ENCODE peak calls at places on chromosomes 2 and 18, in eight cellular contexts. One of them, this sample, is unnamed. For H3K9me2, the result is how much of the 10 kb centered on the place peaks cover.

GRCh38 chr2:25309402-25309801 is 32.3 kb downstream of the DNMT3A start:
- DNase-seq in HCT116: peak
- DNase-seq in SK-N-SH: peak
- DNase-seq in OCI-LY7: peak
- DNase-seq in Karpas-422: peak
- DNase-seq in GM23338: peak
- DNase-seq in GM23248: peak
- DNase-seq in PC-3: peak
- DNase-seq in this sample: peak

GRCh38 chr18:22465859-22466602 is 48.3 kb upstream of the CTAGE1 start:
- DNase-seq in HCT116: peak
- DNase-seq in SK-N-SH: no peak
- DNase-seq in OCI-LY7: no peak
- DNase-seq in Karpas-422: no peak
- DNase-seq in GM23338: no peak
- DNase-seq in GM23248: peak
- DNase-seq in PC-3: peak
- DNase-seq in this sample: no peak

GRCh38 chr2:120546077-120546864 is 189.4 kb upstream of the GLI2 start:
- DNase-seq in HCT116: no peak
- DNase-seq in SK-N-SH: no peak
- DNase-seq in OCI-LY7: no peak
- DNase-seq in Karpas-422: no peak
- DNase-seq in GM23338: no peak
- DNase-seq in GM23248: peak
- DNase-seq in PC-3: no peak
- DNase-seq in this sample: no peak

GRCh38 chr2:26281226-26281625 is 36.5 kb downstream of the HADHB start:
- DNase-seq in HCT116: no peak
- DNase-seq in SK-N-SH: no peak
- DNase-seq in OCI-LY7: no peak
- DNase-seq in Karpas-422: no peak
- DNase-seq in GM23338: no peak
- DNase-seq in GM23248: no peak
- DNase-seq in PC-3: no peak
- DNase-seq in this sample: no peak

GRCh38 chr2:219078126-219078525 is 17.4 kb upstream of the IHH start:
- DNase-seq in HCT116: no peak
- DNase-seq in SK-N-SH: no peak
- DNase-seq in OCI-LY7: no peak
- DNase-seq in Karpas-422: no peak
- DNase-seq in GM23338: no peak
- DNase-seq in GM23248: peak
- DNase-seq in PC-3: no peak
- DNase-seq in this sample: no peak

GRCh38 chr2:63866009-63866709 is 24.5 kb downstream of the UGP2 start:
- DNase-seq in HCT116: no peak
- DNase-seq in SK-N-SH: no peak
- DNase-seq in OCI-LY7: no peak
- DNase-seq in Karpas-422: no peak
- DNase-seq in GM23338: no peak
- DNase-seq in GM23248: no peak
- DNase-seq in PC-3: peak
- DNase-seq in this sample: peak

GRCh38 chr2:238893349-238894000 is 45.6 kb downstream of the TWIST2 start:
- DNase-seq in HCT116: no peak
- DNase-seq in SK-N-SH: no peak
- DNase-seq in OCI-LY7: no peak
- DNase-seq in Karpas-422: no peak
- DNase-seq in GM23338: no peak
- DNase-seq in GM23248: peak
- DNase-seq in PC-3: no peak
- DNase-seq in this sample: no peak

GRCh38 chr2:60516826-60517225 is 36.6 kb downstream of the BCL11A start:
- DNase-seq in HCT116: no peak
- DNase-seq in SK-N-SH: no peak
- DNase-seq in OCI-LY7: no peak
- DNase-seq in Karpas-422: no peak
- DNase-seq in GM23338: no peak
- DNase-seq in GM23248: no peak
- DNase-seq in PC-3: no peak
- DNase-seq in this sample: no peak

GRCh38 chr2:151632993-151633592 is 101.2 kb downstream of the NEB start:
- DNase-seq in HCT116: peak
- DNase-seq in SK-N-SH: peak
- DNase-seq in OCI-LY7: peak
- DNase-seq in Karpas-422: peak
- DNase-seq in GM23338: peak
- DNase-seq in GM23248: peak
- DNase-seq in PC-3: peak
- DNase-seq in this sample: peak

GRCh38 chr2:100381240-100381639 is 36.2 kb downstream of the CHST10 start:
- DNase-seq in HCT116: peak
- DNase-seq in SK-N-SH: peak
- DNase-seq in OCI-LY7: peak
- DNase-seq in Karpas-422: peak
- DNase-seq in GM23338: peak
- DNase-seq in GM23248: peak
- DNase-seq in PC-3: peak
- DNase-seq in this sample: peak

GRCh38 chr2:106011380-106011779 is 182.7 kb downstream of the UXS1 start:
- DNase-seq in HCT116: no peak
- DNase-seq in SK-N-SH: no peak
- DNase-seq in OCI-LY7: no peak
- DNase-seq in Karpas-422: no peak
- DNase-seq in GM23338: no peak
- DNase-seq in GM23248: no peak
- DNase-seq in PC-3: no peak
- DNase-seq in this sample: no peak

GRCh38 chr2:17576802-17577201 is 36.3 kb downstream of the VSNL1 start:
- DNase-seq in HCT116: no peak
- DNase-seq in SK-N-SH: no peak
- DNase-seq in OCI-LY7: no peak
- DNase-seq in Karpas-422: no peak
- DNase-seq in GM23338: no peak
- DNase-seq in GM23248: no peak
- DNase-seq in PC-3: peak
- DNase-seq in this sample: no peak

GRCh38 chr18:70415823-70416488 is 127.1 kb downstream of the SOCS6 start:
- DNase-seq in HCT116: peak
- DNase-seq in SK-N-SH: no peak
- DNase-seq in OCI-LY7: no peak
- DNase-seq in Karpas-422: no peak
- DNase-seq in GM23338: no peak
- DNase-seq in GM23248: no peak
- DNase-seq in PC-3: peak
- DNase-seq in this sample: no peak

GRCh38 chr2:54444503-54444902 is 11.6 kb upstream of the SPTBN1 start:
- DNase-seq in HCT116: no peak
- DNase-seq in SK-N-SH: no peak
- DNase-seq in OCI-LY7: no peak
- DNase-seq in Karpas-422: no peak
- DNase-seq in GM23338: no peak
- DNase-seq in GM23248: no peak
- DNase-seq in PC-3: no peak
- DNase-seq in this sample: no peak

GRCh38 chr2:118800736-118801135 is 46.7 kb downstream of the EN1 start:
- DNase-seq in HCT116: no peak
- DNase-seq in SK-N-SH: no peak
- DNase-seq in OCI-LY7: no peak
- DNase-seq in Karpas-422: no peak
- DNase-seq in GM23338: no peak
- DNase-seq in GM23248: peak
- DNase-seq in PC-3: no peak
- DNase-seq in this sample: no peak

GRCh38 chr2:101545940-101546339 is 71.0 kb upstream of the RFX8 start:
- DNase-seq in HCT116: no peak
- DNase-seq in SK-N-SH: no peak
- DNase-seq in OCI-LY7: no peak
- DNase-seq in Karpas-422: no peak
- DNase-seq in GM23338: no peak
- DNase-seq in GM23248: no peak
- DNase-seq in PC-3: no peak
- DNase-seq in this sample: no peak

GRCh38 chr2:165745916-165746315 is 48.1 kb downstream of the GALNT3 start:
- DNase-seq in HCT116: no peak
- DNase-seq in SK-N-SH: no peak
- DNase-seq in OCI-LY7: no peak
- DNase-seq in Karpas-422: no peak
- DNase-seq in GM23338: no peak
- DNase-seq in GM23248: peak
- DNase-seq in PC-3: peak
- DNase-seq in this sample: no peak

GRCh38 chr2:28627722-28628480 is 123.7 kb upstream of the PPP1CB start:
- DNase-seq in HCT116: no peak
- DNase-seq in SK-N-SH: no peak
- DNase-seq in OCI-LY7: no peak
- DNase-seq in Karpas-422: no peak
- DNase-seq in GM23338: no peak
- DNase-seq in GM23248: peak
- DNase-seq in PC-3: no peak
- DNase-seq in this sample: no peak
- H3K9me2 ChIP-seq in HCT116: under half
- H3K9me2 ChIP-seq in SK-N-SH: under half
- H3K9me2 ChIP-seq in OCI-LY7: under half
- H3K9me2 ChIP-seq in Karpas-422: under half
- H3K9me2 ChIP-seq in GM23338: under half
- H3K9me2 ChIP-seq in GM23248: under half
- H3K9me2 ChIP-seq in PC-3: under half
- H3K9me2 ChIP-seq in this sample: under half

DNA sequence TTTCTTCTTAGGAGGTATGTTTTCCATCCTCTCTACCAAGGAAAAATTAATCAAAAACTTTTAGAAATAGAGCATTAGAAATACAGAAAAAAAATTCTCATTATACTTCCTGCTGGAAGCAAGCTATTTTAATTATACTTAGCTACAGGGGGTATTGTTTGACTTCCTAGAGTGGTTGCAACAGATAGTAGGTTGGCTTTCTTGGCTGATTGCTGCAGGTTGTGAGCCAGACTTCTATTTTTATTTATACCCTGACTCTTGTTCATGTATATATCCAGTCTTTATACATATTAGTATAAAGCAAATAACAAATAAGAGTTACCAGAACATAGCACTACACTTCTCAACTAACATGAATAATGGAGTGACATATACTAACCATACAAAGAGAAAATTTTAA is 460.8 kb upstream of the REG3G start:
- DNase-seq in HCT116: no peak
- DNase-seq in SK-N-SH: no peak
- DNase-seq in OCI-LY7: no peak
- DNase-seq in Karpas-422: no peak
- DNase-seq in GM23338: no peak
- DNase-seq in GM23248: no peak
- DNase-seq in PC-3: no peak
- DNase-seq in this sample: no peak
- H3K9me2 ChIP-seq in HCT116: under half
- H3K9me2 ChIP-seq in SK-N-SH: under half
- H3K9me2 ChIP-seq in OCI-LY7: under half
- H3K9me2 ChIP-seq in Karpas-422: under half
- H3K9me2 ChIP-seq in GM23338: under half
- H3K9me2 ChIP-seq in GM23248: under half
- H3K9me2 ChIP-seq in PC-3: under half
- H3K9me2 ChIP-seq in this sample: under half

DNA sequence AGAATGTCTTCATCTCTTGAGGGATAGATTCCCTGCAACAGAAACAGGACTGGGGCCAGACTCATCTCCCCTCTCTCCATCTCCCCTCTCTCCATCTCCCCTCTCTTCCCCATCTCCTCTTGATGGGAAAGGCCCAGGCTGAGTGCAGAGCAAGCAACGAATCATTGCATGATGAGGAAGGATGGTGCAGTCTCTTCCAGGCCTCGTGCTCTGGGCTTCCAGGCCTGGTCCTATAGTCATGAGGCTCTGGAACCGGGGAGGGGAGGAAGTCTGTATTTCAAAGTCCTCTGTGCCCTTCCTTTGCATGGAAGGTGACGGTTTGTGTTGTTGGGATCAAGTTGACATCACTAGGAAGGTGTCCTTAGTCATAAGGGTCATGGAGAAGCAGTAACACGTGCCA is 115.6 kb upstream of the NEDD4L start:
- DNase-seq in HCT116: no peak
- DNase-seq in SK-N-SH: no peak
- DNase-seq in OCI-LY7: no peak
- DNase-seq in Karpas-422: no peak
- DNase-seq in GM23338: no peak
- DNase-seq in GM23248: no peak
- DNase-seq in PC-3: no peak
- DNase-seq in this sample: no peak
- H3K9me2 ChIP-seq in HCT116: under half
- H3K9me2 ChIP-seq in SK-N-SH: under half
- H3K9me2 ChIP-seq in OCI-LY7: under half
- H3K9me2 ChIP-seq in Karpas-422: under half
- H3K9me2 ChIP-seq in GM23338: under half
- H3K9me2 ChIP-seq in GM23248: under half
- H3K9me2 ChIP-seq in PC-3: under half
- H3K9me2 ChIP-seq in this sample: under half

DNA sequence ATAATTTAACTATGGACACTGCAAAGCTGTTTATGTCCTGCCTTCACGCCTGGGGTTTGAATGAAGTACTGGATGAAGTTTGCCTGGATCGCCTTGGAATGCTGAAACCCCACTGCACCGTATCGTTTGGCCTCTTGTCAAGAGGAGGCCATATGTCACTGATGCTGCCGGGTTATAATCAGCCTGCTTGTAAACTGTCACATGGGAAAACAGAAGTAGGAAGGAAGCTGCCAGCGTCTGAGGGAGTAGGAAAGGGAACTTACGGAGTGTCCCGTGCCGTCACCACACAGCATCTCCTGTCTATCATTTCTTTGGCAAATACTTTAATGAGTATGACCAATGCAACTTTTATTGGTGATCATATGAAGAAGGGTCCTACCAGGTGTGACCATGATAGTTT is 105.8 kb downstream of the WDR7 start:
- DNase-seq in HCT116: no peak
- DNase-seq in SK-N-SH: no peak
- DNase-seq in OCI-LY7: no peak
- DNase-seq in Karpas-422: no peak
- DNase-seq in GM23338: no peak
- DNase-seq in GM23248: no peak
- DNase-seq in PC-3: no peak
- DNase-seq in this sample: no peak
- H3K9me2 ChIP-seq in HCT116: under half
- H3K9me2 ChIP-seq in SK-N-SH: under half
- H3K9me2 ChIP-seq in OCI-LY7: under half
- H3K9me2 ChIP-seq in Karpas-422: under half
- H3K9me2 ChIP-seq in GM23338: under half
- H3K9me2 ChIP-seq in GM23248: under half
- H3K9me2 ChIP-seq in PC-3: under half
- H3K9me2 ChIP-seq in this sample: under half